ENCODE peak calls at places on chromosomes 3 and 15, in seven cellular contexts. O, V, K, L, J, T and H are unnamed samples.

GRCh38 chr3:43689766-43690399 is 855 bp upstream of the ABHD5 start:
- DNase-seq in J (no peak), L (no peak), V (no peak), T (no peak), K (no peak), O (no peak), H (no peak)

GRCh38 chr3:14762701-14763100 is 56.1 kb upstream of the FGD5 start:
- DNase-seq in L (no peak), V (no peak), O (no peak), K (no peak), T (no peak), J (no peak), H (peak)

GRCh38 chr3:156201411-156202405 is 81.3 kb downstream of the KCNAB1 start:
- DNase-seq in T (no peak), O (no peak), L (no peak), K (no peak), V (no peak), J (no peak), H (no peak)

GRCh38 chr3:184134746-184135148 is 411 bp upstream of the EIF2B5 start:
- DNase-seq in O (no peak), J (no peak), K (no peak), T (no peak), L (no peak), V (no peak), H (no peak)

GRCh38 chr15:101053261-101053660 is 134.1 kb downstream of the LRRK1 start:
- DNase-seq in K (no peak), T (no peak), V (no peak), L (no peak), O (no peak), J (peak), H (peak)

GRCh38 chr3:52228266-52228665 is 2.8 kb upstream of the TLR9 start:
- DNase-seq in V (no peak), L (no peak), T (no peak), K (no peak), O (no peak), J (no peak), H (peak)

GRCh38 chr15:40093224-40093842 is 15.3 kb downstream of the BMF start:
- DNase-seq in J (peak), L (peak), K (no peak), V (no peak), T (no peak), O (no peak), H (no peak)

GRCh38 chr3:34323517-34323916 is 525.1 kb downstream of the PDCD6IP start:
- DNase-seq in J (no peak), V (no peak), K (no peak), T (no peak), L (no peak), O (no peak), H (no peak)

GRCh38 chr3:62981962-62982361 is 106.7 kb upstream of the CADPS start:
- DNase-seq in T (no peak), K (no peak), L (no peak), J (no peak), V (no peak), O (no peak), H (no peak)

GRCh38 chr3:13021141-13021933 is 51.9 kb downstream of the IQSEC1 start:
- DNase-seq in T (no peak), K (no peak), V (peak), L (no peak), J (peak), O (no peak), H (no peak)

GRCh38 chr15:74792227-74793016 is 10.5 kb downstream of the CSK start:
- DNase-seq in V (no peak), J (no peak), T (no peak), O (no peak), K (no peak), L (no peak), H (no peak)

GRCh38 chr15:74791667-74792066 is 9.8 kb downstream of the CSK start:
- DNase-seq in V (no peak), K (no peak), O (no peak), J (no peak), T (no peak), L (no peak), H (no peak)

GRCh38 chr15:74794970-74795349 is 13.1 kb downstream of the CSK start:
- DNase-seq in T (no peak), J (no peak), L (no peak), K (no peak), O (no peak), V (no peak), H (no peak)

GRCh38 chr15:74794248-74794969 is 12.5 kb downstream of the CSK start:
- DNase-seq in T (no peak), V (no peak), J (no peak), O (no peak), K (no peak), L (no peak), H (no peak)

GRCh38 chr15:74793135-74794028 is 11.5 kb downstream of the CSK start:
- DNase-seq in V (no peak), O (peak), L (no peak), K (peak), T (peak), J (no peak), H (no peak)
- TF ChIP-seq CTCF in V (peak), O (no peak), L (no peak), K (peak), T (peak), J (peak), H (peak)

DNA sequence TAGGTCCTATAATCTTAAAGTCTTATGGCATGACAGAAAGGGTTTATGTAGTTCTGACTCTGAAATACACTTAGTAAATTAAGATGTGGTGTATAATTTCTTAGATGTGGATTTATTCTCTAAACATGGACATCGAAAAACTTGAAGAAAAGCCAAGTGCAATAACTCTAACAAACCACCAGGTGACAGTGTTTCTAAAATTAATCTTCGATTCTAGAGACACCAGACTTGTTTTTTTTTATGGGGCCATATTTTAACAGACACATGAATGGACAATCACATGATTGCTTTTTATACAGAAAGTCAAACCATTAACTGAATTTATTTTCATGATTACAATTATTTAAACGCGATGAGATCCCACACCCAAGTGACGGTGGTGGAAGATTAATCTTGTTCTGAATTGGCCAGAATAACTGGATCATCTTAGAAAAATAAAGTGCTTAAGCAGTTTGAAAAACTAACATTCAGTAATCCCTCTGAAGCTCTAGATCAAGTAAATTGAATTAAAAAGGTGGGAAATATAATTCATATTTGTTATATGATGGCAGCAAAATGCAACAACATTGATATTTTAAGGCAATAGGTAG is 305.1 kb downstream of the LSAMP start:
- DNase-seq in L (peak), V (peak), J (no peak), K (peak), T (no peak), O (no peak), H (no peak)
- TF ChIP-seq CTCF in L (peak), V (no peak), J (peak), K (peak), T (no peak), O (peak), H (peak)

GRCh38 chr3:36957072-36957471 is 12.2 kb upstream of the TRANK1 start:
- DNase-seq in L (no peak), O (no peak), K (no peak), V (no peak), T (no peak), J (no peak), H (no peak)
- TF ChIP-seq CTCF in L (no peak), O (no peak), K (peak), V (no peak), T (no peak), J (no peak), H (no peak)

GRCh38 chr3:134126153-134126552 is 96.4 kb upstream of the SLCO2A1 start:
- DNase-seq in T (no peak), L (no peak), K (peak), V (no peak), O (no peak), J (no peak), H (no peak)
- TF ChIP-seq CTCF in T (no peak), L (peak), K (peak), V (no peak), O (peak), J (no peak), H (peak)

GRCh38 chr3:129131465-129132088 is 10.0 kb upstream of the RAB43 start:
- DNase-seq in O (no peak), T (no peak), L (no peak), J (no peak), V (no peak), K (no peak), H (no peak)
- TF ChIP-seq CTCF in O (no peak), T (no peak), L (no peak), J (no peak), V (no peak), K (no peak), H (no peak)

GRCh38 chr15:98683821-98684220 is 35.5 kb downstream of the IGF1R start:
- DNase-seq in J (no peak), K (no peak), L (no peak), V (no peak), O (no peak), T (no peak), H (no peak)
- TF ChIP-seq CTCF in J (no peak), K (no peak), L (no peak), V (no peak), O (no peak), T (no peak), H (no peak)